ENCODE peak calls at places on chromosomes 4 and X, in four cellular contexts. One of them, this sample, is unnamed.

GRCh38 chr4:81162752-81163458 is 52.1 kb downstream of the PRKG2 start:
- DNase-seq in MM.1S: no peak
- DNase-seq in GM23248: no peak
- DNase-seq in neural progenitor cell: no peak
- DNase-seq in this sample: no peak

GRCh38 chr4:97139796-97140195 is 1003.5 kb downstream of the STPG2 start:
- DNase-seq in neural progenitor cell: no peak
- DNase-seq in GM23248: no peak
- DNase-seq in MM.1S: no peak
- DNase-seq in this sample: no peak

GRCh38 chr4:138639018-138639876 is 376.3 kb upstream of the NOCT start:
- DNase-seq in GM23248: peak
- DNase-seq in neural progenitor cell: no peak
- DNase-seq in MM.1S: no peak
- DNase-seq in this sample: no peak

GRCh38 chr4:106021737-106022410 is 126.6 kb downstream of the NPNT start:
- DNase-seq in MM.1S: no peak
- DNase-seq in neural progenitor cell: no peak
- DNase-seq in GM23248: no peak
- DNase-seq in this sample: no peak

GRCh38 chr4:150889306-150889705 is 125.8 kb downstream of the LRBA start:
- DNase-seq in MM.1S: no peak
- DNase-seq in GM23248: no peak
- DNase-seq in neural progenitor cell: no peak
- DNase-seq in this sample: no peak

GRCh38 chr4:48904101-48904500 is 2.5 kb downstream of the OCIAD2 start:
- DNase-seq in MM.1S: peak
- DNase-seq in GM23248: no peak
- DNase-seq in neural progenitor cell: no peak
- DNase-seq in this sample: no peak

GRCh38 chrX:41031256-41031967 is 53.8 kb upstream of the USP9X start:
- DNase-seq in neural progenitor cell: no peak
- DNase-seq in MM.1S: no peak
- DNase-seq in GM23248: no peak
- DNase-seq in this sample: no peak

GRCh38 chr4:140702096-140702757 is 54.0 kb downstream of the TBC1D9 start:
- DNase-seq in MM.1S: no peak
- DNase-seq in GM23248: no peak
- DNase-seq in neural progenitor cell: no peak
- DNase-seq in this sample: no peak

GRCh38 chr4:28886934-28887333 is 1833.2 kb upstream of the PCDH7 start:
- DNase-seq in MM.1S: no peak
- DNase-seq in neural progenitor cell: no peak
- DNase-seq in GM23248: peak
- DNase-seq in this sample: no peak

GRCh38 chrX:41684138-41684537 is 4.6 kb upstream of the GPR34 start:
- DNase-seq in neural progenitor cell: no peak
- DNase-seq in GM23248: no peak
- DNase-seq in MM.1S: no peak
- DNase-seq in this sample: no peak

GRCh38 chrX:67732864-67733263 is 189.0 kb downstream of the AR start:
- DNase-seq in GM23248: no peak
- DNase-seq in MM.1S: no peak
- DNase-seq in neural progenitor cell: no peak
- DNase-seq in this sample: no peak

GRCh38 chr4:120723986-120724385 is 198.5 kb downstream of the PRDM5 start:
- DNase-seq in MM.1S: no peak
- DNase-seq in GM23248: no peak
- DNase-seq in neural progenitor cell: no peak
- DNase-seq in this sample: no peak

GRCh38 chr4:24382381-24382780 is 202.0 kb downstream of the DHX15 start:
- DNase-seq in MM.1S: peak
- DNase-seq in GM23248: no peak
- DNase-seq in neural progenitor cell: no peak
- DNase-seq in this sample: no peak

GRCh38 chr4:8854866-8855265 is 16.8 kb downstream of the HMX1 start:
- DNase-seq in MM.1S: no peak
- DNase-seq in GM23248: peak
- DNase-seq in neural progenitor cell: no peak
- DNase-seq in this sample: no peak

DNA sequence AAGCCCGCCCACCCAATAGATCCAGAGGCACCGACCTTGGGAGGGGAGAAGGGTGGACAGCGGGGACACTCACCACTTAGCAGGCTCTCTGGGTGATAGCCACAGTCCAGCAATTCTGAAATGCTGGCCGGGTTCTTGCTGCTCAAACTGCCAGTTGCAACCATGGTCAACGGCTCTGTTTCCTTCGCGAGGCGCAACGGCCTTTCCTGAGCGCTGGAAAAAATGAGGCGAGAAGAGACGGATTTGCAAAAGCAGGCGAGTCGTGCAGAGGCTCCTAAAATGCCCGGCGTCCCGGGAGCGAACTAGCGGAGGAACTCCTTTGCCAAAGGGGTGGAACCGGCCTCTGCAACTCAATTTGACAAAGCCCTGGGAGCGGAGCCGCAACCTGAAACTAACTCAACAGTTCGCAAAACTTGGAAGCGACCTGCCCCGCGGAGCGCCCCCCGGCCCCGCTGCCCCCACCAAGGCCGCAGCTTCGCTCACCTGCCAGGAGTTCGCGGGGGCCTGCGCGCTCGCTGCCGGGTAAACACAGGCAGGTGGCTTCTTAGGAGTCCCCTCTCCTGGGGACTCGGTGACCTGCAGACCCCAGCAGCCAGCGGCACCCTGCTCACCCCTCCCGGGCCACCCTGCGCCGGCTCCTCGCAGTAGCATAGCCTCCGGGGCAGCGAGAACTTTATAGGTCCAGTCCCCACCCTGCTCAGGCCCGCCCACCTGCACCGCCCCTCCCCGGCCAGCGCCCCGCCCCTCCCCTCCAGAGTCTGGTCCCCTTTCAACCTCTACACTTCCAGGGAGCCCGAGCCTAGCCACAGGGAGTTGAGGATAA is at the start of gene DDIT4L:
- DNase-seq in MM.1S: no peak
- DNase-seq in neural progenitor cell: peak
- DNase-seq in GM23248: peak
- DNase-seq in this sample: no peak
- TF ChIP-seq EZH2 in MM.1S: no peak
- TF ChIP-seq EZH2 in neural progenitor cell: no peak
- TF ChIP-seq EZH2 in GM23248: no peak
- TF ChIP-seq EZH2 in this sample: no peak

DNA sequence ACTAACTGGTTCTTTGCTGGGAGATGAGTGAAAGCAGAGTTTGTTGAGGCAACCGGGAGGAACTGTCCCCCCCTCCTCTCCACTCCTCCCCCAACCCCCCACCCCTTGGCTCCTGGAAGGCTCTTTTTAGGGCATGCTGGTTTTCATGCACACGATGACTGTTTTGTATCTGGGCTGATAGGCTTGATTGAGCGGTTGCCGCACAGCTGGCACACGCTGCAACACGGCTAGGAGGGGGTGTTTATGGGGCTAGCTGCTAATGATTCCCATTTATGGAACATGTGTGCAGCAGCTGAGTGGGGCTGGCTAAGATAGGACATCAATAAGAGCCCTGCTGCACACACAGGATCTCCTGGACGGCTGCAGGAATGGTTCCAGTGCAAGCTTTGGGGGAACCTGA is 137.3 kb downstream of the SMIM20 start:
- DNase-seq in MM.1S: no peak
- DNase-seq in GM23248: no peak
- DNase-seq in neural progenitor cell: no peak
- DNase-seq in this sample: no peak
- H3K27ac ChIP-seq in MM.1S: no peak
- H3K27ac ChIP-seq in GM23248: no peak
- H3K27ac ChIP-seq in neural progenitor cell: no peak
- H3K27ac ChIP-seq in this sample: no peak

GRCh38 chr4:41746025-41746439 is 2.5 kb downstream of the PHOX2B start:
- DNase-seq in MM.1S: no peak
- DNase-seq in neural progenitor cell: peak
- DNase-seq in GM23248: peak
- DNase-seq in this sample: no peak

GRCh38 chr4:41745292-41746024 is 3.1 kb downstream of the PHOX2B start:
- DNase-seq in MM.1S: no peak
- DNase-seq in GM23248: no peak
- DNase-seq in neural progenitor cell: peak
- DNase-seq in this sample: no peak

GRCh38 chr4:41748074-41748787 is at the start of gene PHOX2B:
- DNase-seq in neural progenitor cell: peak
- DNase-seq in MM.1S: no peak
- DNase-seq in GM23248: no peak
- DNase-seq in this sample: no peak

GRCh38 chr4:41747230-41748055 is 1.1 kb downstream of the PHOX2B start:
- DNase-seq in MM.1S: no peak
- DNase-seq in neural progenitor cell: peak
- DNase-seq in GM23248: no peak
- DNase-seq in this sample: no peak

GRCh38 chr4:41746440-41747229 is 1.9 kb downstream of the PHOX2B start:
- DNase-seq in GM23248: no peak
- DNase-seq in MM.1S: no peak
- DNase-seq in neural progenitor cell: peak
- DNase-seq in this sample: no peak
- TF ChIP-seq EZH2 in GM23248: peak
- TF ChIP-seq EZH2 in MM.1S: no peak
- TF ChIP-seq EZH2 in neural progenitor cell: peak
- TF ChIP-seq EZH2 in this sample: no peak

DNA sequence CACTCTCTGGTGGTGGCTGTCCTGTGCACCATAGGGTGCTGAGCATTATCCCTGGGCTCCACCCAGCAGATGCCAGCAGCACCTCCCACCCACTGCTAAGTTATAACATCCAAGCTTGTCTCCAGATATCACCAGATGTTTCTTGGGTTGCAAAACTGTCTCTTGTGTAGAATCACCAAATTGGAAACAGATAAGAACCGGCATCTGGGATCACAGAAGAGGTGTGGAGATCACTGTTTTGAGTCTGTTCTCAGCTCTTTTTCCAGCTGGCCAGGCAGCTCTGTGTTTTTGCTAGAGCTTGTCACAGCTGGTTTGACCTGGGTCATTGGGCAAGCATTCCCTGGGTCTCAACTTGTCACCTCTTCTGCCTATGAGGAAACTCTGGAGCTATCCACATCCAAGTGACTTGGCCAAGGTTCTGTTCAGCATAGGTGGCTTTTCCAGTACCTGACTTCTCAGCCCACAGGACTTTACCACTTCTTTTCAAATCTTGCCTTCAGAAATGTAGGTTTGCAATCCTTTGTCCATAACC is 15.3 kb upstream of the PUDP start:
- DNase-seq in GM23248: no peak
- DNase-seq in neural progenitor cell: no peak
- DNase-seq in MM.1S: no peak
- DNase-seq in this sample: no peak
- H3K27ac ChIP-seq in GM23248: no peak
- H3K27ac ChIP-seq in neural progenitor cell: no peak
- H3K27ac ChIP-seq in MM.1S: no peak
- H3K27ac ChIP-seq in this sample: no peak

GRCh38 chr4:144310535-144310934 is 170.0 kb upstream of the GYPA start:
- DNase-seq in neural progenitor cell: no peak
- DNase-seq in MM.1S: no peak
- DNase-seq in GM23248: no peak
- DNase-seq in this sample: no peak
- TF ChIP-seq EZH2 in neural progenitor cell: no peak
- TF ChIP-seq EZH2 in MM.1S: no peak
- TF ChIP-seq EZH2 in GM23248: no peak
- TF ChIP-seq EZH2 in this sample: no peak

GRCh38 chr4:22458112-22458511 is 57.8 kb downstream of the ADGRA3 start:
- DNase-seq in MM.1S: no peak
- DNase-seq in GM23248: no peak
- DNase-seq in neural progenitor cell: no peak
- DNase-seq in this sample: no peak
- H3K27ac ChIP-seq in MM.1S: no peak
- H3K27ac ChIP-seq in GM23248: no peak
- H3K27ac ChIP-seq in neural progenitor cell: no peak
- H3K27ac ChIP-seq in this sample: no peak

GRCh38 chrX:129653985-129654651 is 638 bp downstream of the APLN start:
- DNase-seq in MM.1S: peak
- DNase-seq in neural progenitor cell: no peak
- DNase-seq in GM23248: peak
- DNase-seq in this sample: no peak
- TF ChIP-seq EZH2 in MM.1S: no peak
- TF ChIP-seq EZH2 in neural progenitor cell: no peak
- TF ChIP-seq EZH2 in GM23248: no peak
- TF ChIP-seq EZH2 in this sample: no peak

This sample was measured in SK-N-MC.